ENCODE peak calls at places on chromosomes 12 and 14, in eight cellular contexts. P, X, S, V, Q, O, G and R are unnamed samples.

GRCh38 chr14:83491091-83491490 is 1957.4 kb upstream of the SEL1L start:
- DNase-seq in G (no peak), O (no peak), P (no peak), S (no peak), X (no peak), Q (no peak), V (no peak), R (no peak)

GRCh38 chr12:126936181-126936851 is 1330.7 kb upstream of the TMEM132C start:
- DNase-seq in X (no peak), G (no peak), S (no peak), O (no peak), P (peak; percentile 30), V (no peak), Q (no peak), R (no peak)

GRCh38 chr12:64633940-64634337 is 23.6 kb downstream of the RASSF3 start:
- DNase-seq in S (no peak), P (peak; percentile 60), G (no peak), O (peak; percentile 77), Q (peak; percentile 77), V (peak; percentile 78), X (peak; percentile 59), R (peak; percentile 84)

GRCh38 chr12:83848702-83849101 is 1063.9 kb downstream of the SLC6A15 start:
- DNase-seq in V (no peak), S (no peak), O (no peak), Q (no peak), X (no peak), G (no peak), P (no peak), R (no peak)

GRCh38 chr12:14540801-14541462 is 26.8 kb downstream of the PLBD1 start:
- DNase-seq in P (no peak), O (no peak), X (no peak), V (no peak), G (no peak), S (no peak), Q (no peak), R (no peak)

GRCh38 chr14:68961781-68962584 is 17.1 kb downstream of the ACTN1 start:
- DNase-seq in G (no peak), X (no peak), S (no peak), P (no peak), V (no peak), Q (no peak), O (peak; percentile 64), R (no peak)

GRCh38 chr12:27554421-27555186 is 30.6 kb downstream of the PPFIBP1 start:
- DNase-seq in Q (peak; percentile 55), V (no peak), G (peak; percentile 67), X (peak; percentile 49), O (peak; percentile 69), S (no peak), P (peak; percentile 51), R (no peak)

GRCh38 chr12:92927436-92928116 is 1.5 kb downstream of the EEA1 start:
- DNase-seq in P (no peak), O (peak; percentile 81), X (no peak), G (no peak), Q (peak; percentile 60), S (peak; percentile 49), V (no peak), R (no peak)

GRCh38 chr14:99606359-99606758 is 2.4 kb upstream of the CCDC85C start:
- DNase-seq in O (no peak), Q (no peak), S (no peak), V (no peak), G (no peak), P (no peak), X (no peak), R (no peak)

GRCh38 chr12:5612556-5613421 is 180.9 kb downstream of the NTF3 start:
- DNase-seq in P (no peak), S (no peak), O (no peak), G (no peak), X (no peak), Q (no peak), V (no peak), R (no peak)

GRCh38 chr12:16612647-16613046 is 6.7 kb upstream of the LMO3 start:
- DNase-seq in P (no peak), V (no peak), O (peak; percentile 76), G (no peak), S (no peak), Q (no peak), X (no peak), R (no peak)

GRCh38 chr12:52672321-52672933 is 7.8 kb downstream of the KRT1 start:
- DNase-seq in Q (no peak), V (no peak), X (no peak), O (no peak), G (no peak), P (no peak), S (no peak), R (no peak)

GRCh38 chr12:96986883-96987523 is 79.9 kb downstream of the NEDD1 start:
- DNase-seq in G (no peak), S (no peak), V (no peak), O (peak; percentile 55), Q (no peak), X (no peak), P (no peak), R (no peak)

GRCh38 chr14:35988972-35989690 is 163.0 kb downstream of the BRMS1L start:
- DNase-seq in Q (no peak), P (no peak), G (no peak), S (no peak), V (no peak), O (no peak), X (no peak), R (no peak)

GRCh38 chr12:17793854-17794253 is 296.1 kb downstream of the RERGL start:
- DNase-seq in V (no peak), P (no peak), Q (no peak), G (no peak), X (no peak), O (no peak), S (no peak), R (no peak)

GRCh38 chr14:26286806-26287205 is 311.0 kb downstream of the NOVA1 start:
- DNase-seq in Q (no peak), V (no peak), G (no peak), O (peak; percentile 14), P (no peak), X (no peak), S (no peak), R (peak; percentile 62)

GRCh38 chr12:82517027-82517426 is 158.7 kb downstream of the METTL25 start:
- DNase-seq in G (no peak), S (no peak), P (no peak), V (no peak), X (no peak), Q (peak; percentile 29), O (peak; percentile 5), R (no peak)

DNA sequence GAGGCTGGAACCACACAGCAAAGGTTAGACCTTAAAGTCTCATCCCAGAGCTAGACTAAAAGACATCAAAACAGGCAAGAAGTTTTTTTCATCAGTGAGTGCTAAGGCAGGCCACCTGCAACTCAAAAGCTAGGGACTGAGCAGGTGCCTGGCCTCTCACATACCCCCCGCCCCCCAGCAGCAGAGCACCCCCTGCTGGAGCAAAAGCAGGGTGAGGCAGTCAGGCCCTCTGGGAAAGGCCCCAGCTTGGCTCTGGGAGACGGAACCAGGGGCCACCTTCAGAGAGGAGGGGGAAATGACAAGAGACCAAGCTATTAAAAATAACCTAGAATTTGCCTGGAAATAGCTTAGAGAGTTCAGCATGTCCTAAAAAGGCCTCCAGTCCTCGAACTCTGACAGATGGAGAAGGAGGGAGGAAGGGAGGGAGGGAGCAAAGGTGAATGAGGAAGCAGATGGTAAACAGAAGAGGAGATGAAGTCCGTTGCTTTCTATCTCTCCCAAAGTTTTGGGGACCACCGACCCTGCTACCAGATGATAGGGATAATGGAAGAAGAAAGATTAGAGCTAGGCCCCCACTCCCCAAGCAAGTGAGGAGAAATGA is 1.8 kb downstream of the ITGA7 start:
- DNase-seq in X (no peak), G (no peak), P (no peak), O (no peak), V (no peak), S (no peak), Q (no peak), R (no peak)
- H3K4me3 ChIP-seq in X (peak overlapping the region; percentile 94), G (peak overlapping the region; percentile 59), P (no peak overlapping the region), O (no peak overlapping the region), V (peak overlapping the region; percentile 64), S (no peak overlapping the region), Q (no peak overlapping the region), R (no peak overlapping the region)

GRCh38 chr12:120367252-120367923 is 1.6 kb downstream of the MSI1 start:
- DNase-seq in P (no peak), S (no peak), O (no peak), G (no peak), V (no peak), X (no peak), Q (no peak), R (no peak)
- H3K4me3 ChIP-seq in P (no peak overlapping the region), S (no peak overlapping the region), O (no peak overlapping the region), G (peak overlapping the region; percentile 41), V (no peak overlapping the region), X (no peak overlapping the region), Q (no peak overlapping the region), R (peak overlapping the region; percentile 53)

GRCh38 chr12:117190210-117190781 is at the start of gene FBXO21:
- DNase-seq in V (peak; percentile 96), S (peak; percentile 25), Q (peak; percentile 69), G (peak; percentile 84), P (peak; percentile 87), X (peak; percentile 91), O (peak; percentile 82), R (peak; percentile 33)

GRCh38 chr12:117192057-117192456 is 1.8 kb upstream of the FBXO21 start:
- DNase-seq in G (no peak), P (no peak), X (no peak), V (no peak), O (peak; percentile 5), S (no peak), Q (no peak), R (no peak)

GRCh38 chr12:117188961-117189724 is 1.1 kb downstream of the FBXO21 start:
- DNase-seq in O (peak; percentile 61), X (peak; percentile 26), G (no peak), V (no peak), P (no peak), S (no peak), Q (peak; percentile 17), R (no peak)

GRCh38 chr12:117189725-117190209 is 503 bp downstream of the FBXO21 start:
- DNase-seq in V (peak; percentile 69), S (no peak), P (no peak), G (no peak), X (peak; percentile 30), O (peak; percentile 47), Q (peak; percentile 33), R (no peak)

GRCh38 chr12:117188121-117188665 is 2.1 kb downstream of the FBXO21 start:
- DNase-seq in Q (no peak), O (no peak), X (no peak), S (no peak), V (no peak), G (no peak), P (no peak), R (no peak)
- H3K4me3 ChIP-seq in Q (no peak overlapping the region), O (no peak overlapping the region), X (no peak overlapping the region), S (peak overlapping the region; percentile 93), V (peak overlapping the region; percentile 83), G (no peak overlapping the region), P (no peak overlapping the region), R (no peak overlapping the region)

DNA sequence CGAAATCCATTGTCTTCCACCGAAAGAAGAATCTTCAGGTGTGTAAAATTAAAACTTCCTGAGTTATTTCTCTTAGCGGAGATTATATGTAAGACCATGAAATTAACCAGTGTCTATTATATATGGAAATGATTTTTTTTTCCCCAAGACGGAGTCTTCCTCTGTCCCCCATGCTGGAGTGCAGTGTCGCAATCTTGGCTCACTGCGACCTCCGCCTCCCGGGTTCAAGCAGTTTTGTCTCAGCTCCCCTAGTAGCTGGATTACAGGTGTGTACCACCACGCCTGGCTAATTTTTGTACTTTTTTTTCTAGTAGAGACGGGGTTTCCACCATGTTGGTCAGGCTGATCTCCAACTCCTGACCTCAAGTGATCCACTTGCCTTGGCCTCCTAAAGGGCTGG is 2.8 kb downstream of the RAN start:
- DNase-seq in S (no peak), O (no peak), G (no peak), X (no peak), P (no peak), V (no peak), Q (no peak), R (no peak)
- H3K4me3 ChIP-seq in S (peak overlapping the region; percentile 97), O (no peak overlapping the region), G (no peak overlapping the region), X (no peak overlapping the region), P (no peak overlapping the region), V (no peak overlapping the region), Q (no peak overlapping the region), R (no peak overlapping the region)